ENCODE peak calls at places on chromosomes 2 and 18, in four cellular contexts. X, R, J and O are unnamed samples.

GRCh38 chr2:75424936-75425619 is 135.7 kb downstream of the EVA1A start:
- DNase-seq in J (no peak), X (peak), R (peak), O (no peak)

GRCh38 chr18:71304856-71305255 is 1016.0 kb downstream of the SOCS6 start:
- DNase-seq in R (no peak), J (no peak), X (no peak), O (no peak)

GRCh38 chr2:10619643-10620042 is 70.1 kb downstream of the NOL10 start:
- DNase-seq in R (peak), X (no peak), J (no peak), O (peak)

GRCh38 chr18:24068945-24069693 is 54.6 kb downstream of the TTC39C start:
- DNase-seq in J (no peak), R (no peak), X (no peak), O (no peak)

GRCh38 chr18:111292-112014 is 46.9 kb upstream of the USP14 start:
- DNase-seq in J (peak), X (peak), R (peak), O (no peak)

GRCh38 chr18:7821784-7822183 is 254.7 kb downstream of the PTPRM start:
- DNase-seq in J (no peak), R (no peak), X (no peak), O (no peak)

GRCh38 chr2:99615247-99615771 is 125.5 kb upstream of the REV1 start:
- DNase-seq in J (no peak), X (no peak), R (no peak), O (no peak)

GRCh38 chr2:132593171-132593570 is 76.8 kb downstream of the LYPD1 start:
- DNase-seq in R (no peak), J (no peak), X (no peak), O (peak)

GRCh38 chr2:15636972-15637785 is 45.5 kb downstream of the DDX1 start:
- DNase-seq in R (peak), X (peak), J (peak), O (peak)

GRCh38 chr2:1990724-1991123 is 246.4 kb upstream of the PXDN start:
- DNase-seq in R (no peak), J (no peak), X (peak), O (no peak)

GRCh38 chr2:200509608-200510433 is at the start of gene KCTD18:
- DNase-seq in R (peak), J (peak), X (peak), O (peak)

GRCh38 chr2:30217644-30218361 is 13.5 kb upstream of the LBH start:
- DNase-seq in R (no peak), J (no peak), X (no peak), O (no peak)

GRCh38 chr18:33577688-33578370 is at the start of gene ASXL3:
- DNase-seq in X (peak), R (no peak), J (no peak), O (no peak)

GRCh38 chr2:104863229-104863584 is 9.3 kb downstream of the POU3F3 start:
- DNase-seq in X (no peak), R (no peak), J (no peak), O (no peak)

GRCh38 chr2:1743396-1744150 is 742 bp downstream of the PXDN start:
- DNase-seq in R (peak), J (no peak), X (no peak), O (no peak)

GRCh38 chr18:73101977-73102376 is 234.2 kb upstream of the NETO1 start:
- DNase-seq in X (no peak), J (no peak), R (no peak), O (no peak)

GRCh38 chr2:12791906-12792305 is 75.2 kb downstream of the TRIB2 start:
- DNase-seq in J (no peak), R (no peak), X (no peak), O (no peak)

GRCh38 chr2:147331790-147332419 is 512.9 kb upstream of the ACVR2A start:
- DNase-seq in R (peak), X (no peak), J (no peak), O (peak)

GRCh38 chr18:51478908-51479307 is 281.4 kb upstream of the MEX3C start:
- DNase-seq in J (no peak), R (no peak), X (no peak), O (no peak)

GRCh38 chr2:191401287-191401686 is 156.1 kb downstream of the MYO1B start:
- DNase-seq in J (no peak), R (peak), X (no peak), O (peak)

GRCh38 chr18:10023853-10024638 is 110.2 kb downstream of the VAPA start:
- DNase-seq in X (no peak), J (no peak), R (no peak), O (no peak)

GRCh38 chr2:232926448-232927040 is 56.5 kb downstream of the SNORC start:
- DNase-seq in J (no peak), R (no peak), X (no peak), O (no peak)

GRCh38 chr18:57925706-57926105 is 118.3 kb upstream of the NEDD4L start:
- DNase-seq in X (no peak), R (peak), J (no peak), O (no peak)

GRCh38 chr18:62365420-62365819 is 40.3 kb downstream of the TNFRSF11A start:
- DNase-seq in R (no peak), X (no peak), J (no peak), O (no peak)

GRCh38 chr2:142989276-142990204 is 112.1 kb downstream of the KYNU start:
- DNase-seq in R (no peak), X (no peak), J (no peak), O (no peak)